ENCODE peak calls at places on chromosomes 13 and 19, in nine cellular contexts. J is thoracic aorta; L is PC-9; G is activated CD8-positive, alpha-beta memory T cell treated with anti-CD3 and anti-CD28 coated beads for 48 hours; B is retina; D is nucleus accumbens; N is naive thymus-derived CD4-positive, alpha-beta T cell; U is thyroid gland; Z is kidney tubule cell. E is an unnamed sample.

GRCh38 chr19:28472843-28473242 is 740.1 kb downstream of the UQCRFS1 start:
- DNase-seq in J (no peak), L (no peak), G (no peak), B (no peak), D (no peak), N (no peak), U (no peak), Z (peak), E (no peak)

GRCh38 chr13:42354246-42355117 is 82.5 kb downstream of the AKAP11 start:
- DNase-seq in J (no peak), L (no peak), G (no peak), B (peak), D (no peak), N (no peak), U (no peak), Z (peak), E (peak)

GRCh38 chr13:34748078-34748477 is 194.0 kb upstream of the NBEA start:
- DNase-seq in J (no peak), L (no peak), G (no peak), B (no peak), D (no peak), N (no peak), U (peak), Z (peak), E (peak)

GRCh38 chr13:101544979-101545378 is 92.5 kb downstream of the ITGBL1 start:
- DNase-seq in J (no peak), L (no peak), G (no peak), B (no peak), D (no peak), N (no peak), U (no peak), Z (no peak), E (no peak)

GRCh38 chr13:37870895-37871550 is 1.5 kb upstream of the TRPC4 start:
- DNase-seq in J (no peak), L (peak), G (no peak), B (peak), D (no peak), N (no peak), U (no peak), Z (peak), E (no peak)

GRCh38 chr13:50197705-50198104 is 182.5 kb downstream of the KCNRG start:
- DNase-seq in J (no peak), L (no peak), G (no peak), B (no peak), D (no peak), N (no peak), U (no peak), Z (peak), E (no peak)

GRCh38 chr13:48730971-48731658 is 77.4 kb downstream of the CYSLTR2 start:
- DNase-seq in J (no peak), L (no peak), G (no peak), B (no peak), D (no peak), N (no peak), U (no peak), Z (peak), E (no peak)

GRCh38 chr19:47704024-47704423 is 9.2 kb upstream of the EHD2 start:
- DNase-seq in J (no peak), L (no peak), G (no peak), B (no peak), D (no peak), N (no peak), U (no peak), Z (no peak), E (no peak)

GRCh38 chr19:41218249-41218614 is 791 bp upstream of the AXL start:
- DNase-seq in J (no peak), L (no peak), G (no peak), B (no peak), D (no peak), N (no peak), U (no peak), Z (no peak), E (no peak)

GRCh38 chr13:33467556-33467955 is 182.0 kb upstream of the STARD13 start:
- DNase-seq in J (no peak), L (no peak), G (no peak), B (no peak), D (no peak), N (no peak), U (no peak), Z (no peak), E (no peak)